ENCODE peak calls at places on chromosome 10, in six cellular contexts. One of them, this sample, is unnamed.

GRCh38 chr10:116684781-116685180 is 57.6 kb downstream of the HSPA12A start:
- DNase-seq in GM12878: no peak
- DNase-seq in HepG2: no peak
- DNase-seq in K562: no peak
- DNase-seq in H1: no peak
- DNase-seq in A549: no peak
- DNase-seq in this sample: no peak

GRCh38 chr10:3095373-3096139 is 28.2 kb downstream of the PFKP start:
- DNase-seq in A549: peak
- DNase-seq in GM12878: peak
- DNase-seq in HepG2: peak
- DNase-seq in H1: no peak
- DNase-seq in K562: peak
- DNase-seq in this sample: no peak

GRCh38 chr10:4840151-4840550 is 14.1 kb downstream of the AKR1E2 start:
- DNase-seq in H1: no peak
- DNase-seq in GM12878: no peak
- DNase-seq in HepG2: no peak
- DNase-seq in A549: no peak
- DNase-seq in K562: no peak
- DNase-seq in this sample: no peak

GRCh38 chr10:119090026-119090808 is 9.6 kb upstream of the EIF3A start:
- DNase-seq in K562: no peak
- DNase-seq in A549: no peak
- DNase-seq in H1: no peak
- DNase-seq in GM12878: no peak
- DNase-seq in HepG2: no peak
- DNase-seq in this sample: no peak

GRCh38 chr10:130928306-130928705 is 383.2 kb downstream of the TCERG1L start:
- DNase-seq in GM12878: no peak
- DNase-seq in H1: no peak
- DNase-seq in K562: no peak
- DNase-seq in HepG2: no peak
- DNase-seq in A549: no peak
- DNase-seq in this sample: no peak

GRCh38 chr10:46515402-46516192 is 40.9 kb downstream of the GPRIN2 start:
- DNase-seq in K562: no peak
- DNase-seq in HepG2: no peak
- DNase-seq in A549: no peak
- DNase-seq in H1: no peak
- DNase-seq in GM12878: no peak
- DNase-seq in this sample: no peak

GRCh38 chr10:113697595-113697994 is 17.9 kb downstream of the CASP7 start:
- DNase-seq in HepG2: no peak
- DNase-seq in H1: no peak
- DNase-seq in GM12878: no peak
- DNase-seq in K562: no peak
- DNase-seq in A549: no peak
- DNase-seq in this sample: no peak

GRCh38 chr10:89114846-89115625 is 92.1 kb downstream of the CH25H start:
- DNase-seq in H1: no peak
- DNase-seq in HepG2: no peak
- DNase-seq in K562: no peak
- DNase-seq in A549: no peak
- DNase-seq in GM12878: no peak
- DNase-seq in this sample: no peak

GRCh38 chr10:132344386-132344785 is 12.4 kb downstream of the LRRC27 start:
- DNase-seq in A549: no peak
- DNase-seq in GM12878: no peak
- DNase-seq in HepG2: no peak
- DNase-seq in H1: no peak
- DNase-seq in K562: no peak
- DNase-seq in this sample: no peak

GRCh38 chr10:7412482-7413251 is 1.8 kb upstream of the SFMBT2 start:
- DNase-seq in HepG2: no peak
- DNase-seq in A549: peak
- DNase-seq in K562: no peak
- DNase-seq in GM12878: no peak
- DNase-seq in H1: no peak
- DNase-seq in this sample: peak

GRCh38 chr10:107803541-107803940 is 639.0 kb upstream of the SORCS1 start:
- DNase-seq in A549: no peak
- DNase-seq in H1: no peak
- DNase-seq in GM12878: no peak
- DNase-seq in K562: no peak
- DNase-seq in HepG2: no peak
- DNase-seq in this sample: no peak

GRCh38 chr10:132423966-132424847 is 27.2 kb downstream of the PWWP2B start:
- DNase-seq in A549: no peak
- DNase-seq in K562: no peak
- DNase-seq in GM12878: no peak
- DNase-seq in HepG2: no peak
- DNase-seq in H1: no peak
- DNase-seq in this sample: peak

GRCh38 chr10:103676058-103676785 is 179.2 kb downstream of the SH3PXD2A start:
- DNase-seq in K562: no peak
- DNase-seq in GM12878: no peak
- DNase-seq in A549: peak
- DNase-seq in H1: no peak
- DNase-seq in HepG2: no peak
- DNase-seq in this sample: no peak

GRCh38 chr10:132880148-132880981 is 62.0 kb downstream of the CFAP46 start:
- DNase-seq in A549: no peak
- DNase-seq in GM12878: no peak
- DNase-seq in K562: no peak
- DNase-seq in HepG2: no peak
- DNase-seq in H1: no peak
- DNase-seq in this sample: no peak

GRCh38 chr10:11147723-11148122 is 130.1 kb downstream of the CELF2 start:
- DNase-seq in GM12878: no peak
- DNase-seq in HepG2: no peak
- DNase-seq in H1: no peak
- DNase-seq in A549: no peak
- DNase-seq in K562: no peak
- DNase-seq in this sample: no peak

GRCh38 chr10:73894245-73894971 is 16.5 kb upstream of the PLAU start:
- DNase-seq in H1: no peak
- DNase-seq in A549: peak
- DNase-seq in HepG2: no peak
- DNase-seq in K562: no peak
- DNase-seq in GM12878: no peak
- DNase-seq in this sample: no peak

GRCh38 chr10:114374141-114374791 is 30.0 kb downstream of the AFAP1L2 start:
- DNase-seq in H1: no peak
- DNase-seq in HepG2: no peak
- DNase-seq in K562: no peak
- DNase-seq in A549: no peak
- DNase-seq in GM12878: no peak
- DNase-seq in this sample: peak

GRCh38 chr10:127151981-127152699 is 44.3 kb downstream of the INSYN2A start:
- DNase-seq in HepG2: peak
- DNase-seq in K562: no peak
- DNase-seq in A549: peak
- DNase-seq in H1: no peak
- DNase-seq in GM12878: no peak
- DNase-seq in this sample: no peak

GRCh38 chr10:132707121-132707775 is 78.7 kb downstream of the NKX6-2 start:
- DNase-seq in H1: no peak
- DNase-seq in K562: no peak
- DNase-seq in A549: no peak
- DNase-seq in GM12878: no peak
- DNase-seq in HepG2: peak
- DNase-seq in this sample: no peak

GRCh38 chr10:42942279-42942932 is 134.5 kb upstream of the RET start:
- DNase-seq in GM12878: no peak
- DNase-seq in K562: no peak
- DNase-seq in A549: no peak
- DNase-seq in HepG2: no peak
- DNase-seq in H1: no peak
- DNase-seq in this sample: no peak

DNA sequence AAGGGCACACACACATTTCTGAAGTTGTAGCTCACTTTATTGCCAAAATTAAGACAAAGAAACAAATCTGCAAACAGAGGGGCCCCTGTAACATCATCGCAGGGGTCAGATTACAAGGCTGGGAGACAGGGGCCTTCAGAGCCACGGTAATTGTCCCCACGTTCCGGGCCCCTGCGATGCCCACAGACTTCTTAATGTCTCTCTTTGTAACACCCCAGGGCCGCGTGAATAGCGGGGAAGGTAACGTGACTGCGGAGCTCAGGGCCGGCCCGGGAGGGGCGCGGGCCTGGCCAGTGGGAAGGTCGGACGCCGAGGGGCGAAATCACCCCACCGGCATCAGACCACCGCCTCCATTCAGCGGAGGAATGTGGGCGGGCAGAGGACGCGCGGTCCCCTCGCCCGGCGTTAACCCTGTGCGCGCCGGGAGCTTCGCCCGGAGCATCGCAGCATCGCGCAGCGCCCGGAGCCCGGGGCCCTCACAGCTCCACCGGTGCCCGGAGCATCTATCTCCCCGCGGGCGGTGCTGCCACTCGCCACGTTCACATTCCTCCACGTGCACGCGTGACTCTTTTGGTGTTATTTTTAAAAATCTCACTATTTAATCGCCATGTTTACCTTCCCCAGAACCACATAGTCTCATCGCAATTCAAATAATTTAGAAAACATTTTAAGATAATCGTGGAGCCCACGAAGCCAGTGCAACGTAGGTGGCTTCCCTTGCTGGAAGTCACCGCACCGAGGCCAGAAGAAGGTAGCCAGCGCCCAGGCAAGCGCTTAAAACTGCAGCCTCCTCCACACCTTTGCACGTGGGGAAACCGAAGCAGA is 22.0 kb downstream of the FGFBP3 start:
- DNase-seq in A549: peak
- DNase-seq in GM12878: no peak
- DNase-seq in HepG2: peak
- DNase-seq in K562: no peak
- DNase-seq in H1: peak
- DNase-seq in this sample: peak
- TF ChIP-seq EP300 in A549: no peak
- TF ChIP-seq EP300 in GM12878: no peak
- TF ChIP-seq EP300 in HepG2: no peak
- TF ChIP-seq EP300 in K562: no peak
- TF ChIP-seq EP300 in H1: peak
- TF ChIP-seq EP300 in this sample: no peak

GRCh38 chr10:13890233-13890616 is 303.5 kb downstream of the PRPF18 start:
- DNase-seq in GM12878: no peak
- DNase-seq in HepG2: no peak
- DNase-seq in K562: no peak
- DNase-seq in A549: no peak
- DNase-seq in H1: no peak
- DNase-seq in this sample: no peak
- H3K4me2 ChIP-seq in GM12878: no peak
- H3K4me2 ChIP-seq in HepG2: no peak
- H3K4me2 ChIP-seq in K562: no peak
- H3K4me2 ChIP-seq in A549: no peak
- H3K4me2 ChIP-seq in H1: peak
- H3K4me2 ChIP-seq in this sample: peak

DNA sequence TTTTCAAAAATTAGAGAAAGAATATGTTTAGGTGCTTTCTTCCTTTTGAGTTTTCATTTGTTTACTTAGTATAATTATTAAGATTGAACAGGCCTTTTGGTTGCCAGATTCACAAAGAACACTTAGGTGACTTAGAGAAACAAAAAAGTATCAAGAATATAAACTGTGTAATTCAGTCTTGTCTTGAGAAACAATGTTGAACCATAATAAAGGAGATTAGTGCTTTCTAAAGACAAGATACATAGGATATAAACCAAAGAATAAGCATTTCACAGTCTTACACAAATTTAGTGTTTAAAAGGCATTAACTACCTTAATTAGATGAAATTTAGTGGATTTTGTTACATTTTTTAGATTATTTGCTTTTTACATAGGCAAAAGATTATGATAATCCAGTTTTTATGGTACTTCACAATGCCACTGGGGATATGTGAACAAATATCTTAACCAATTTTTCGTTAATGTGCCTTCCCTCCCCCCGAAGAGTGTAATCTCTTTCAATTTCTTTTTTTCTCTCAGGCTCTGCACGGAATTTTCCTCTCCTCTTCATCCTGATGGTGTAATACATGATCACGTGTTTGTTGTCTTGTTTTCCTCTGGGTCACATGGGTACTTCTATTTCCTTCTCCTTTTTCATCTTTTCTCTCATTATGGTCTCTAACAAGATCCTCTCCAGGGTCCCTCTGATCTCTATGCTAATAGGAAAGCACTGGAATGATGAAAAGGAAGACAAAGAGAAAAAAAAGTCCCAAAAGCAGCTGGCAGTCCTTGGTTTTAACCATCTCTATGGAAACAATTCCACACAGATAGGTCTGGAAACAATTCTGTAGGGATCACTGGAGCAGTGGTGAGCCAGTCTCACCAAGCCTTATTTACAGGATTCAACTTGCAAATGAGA is 3.7 kb upstream of the HNRNPH3 start:
- DNase-seq in GM12878: no peak
- DNase-seq in HepG2: peak
- DNase-seq in K562: no peak
- DNase-seq in H1: no peak
- DNase-seq in A549: peak
- DNase-seq in this sample: peak
- TF ChIP-seq EP300 in GM12878: no peak
- TF ChIP-seq EP300 in HepG2: no peak
- TF ChIP-seq EP300 in K562: no peak
- TF ChIP-seq EP300 in H1: no peak
- TF ChIP-seq EP300 in A549: no peak
- TF ChIP-seq EP300 in this sample: no peak

GRCh38 chr10:13414137-13414536 is 66.0 kb upstream of the SEPHS1 start:
- DNase-seq in GM12878: no peak
- DNase-seq in HepG2: no peak
- DNase-seq in A549: no peak
- DNase-seq in K562: no peak
- DNase-seq in H1: no peak
- DNase-seq in this sample: no peak

GRCh38 chr10:13417459-13418126 is 69.5 kb upstream of the SEPHS1 start:
- DNase-seq in GM12878: no peak
- DNase-seq in H1: no peak
- DNase-seq in K562: peak
- DNase-seq in A549: no peak
- DNase-seq in HepG2: no peak
- DNase-seq in this sample: no peak

GRCh38 chr10:13414855-13415254 is 66.8 kb upstream of the SEPHS1 start:
- DNase-seq in K562: peak
- DNase-seq in HepG2: peak
- DNase-seq in GM12878: no peak
- DNase-seq in A549: peak
- DNase-seq in H1: no peak
- DNase-seq in this sample: peak

GRCh38 chr10:13412894-13413293 is 64.8 kb upstream of the SEPHS1 start:
- DNase-seq in K562: no peak
- DNase-seq in GM12878: no peak
- DNase-seq in A549: no peak
- DNase-seq in H1: no peak
- DNase-seq in HepG2: no peak
- DNase-seq in this sample: no peak

DNA sequence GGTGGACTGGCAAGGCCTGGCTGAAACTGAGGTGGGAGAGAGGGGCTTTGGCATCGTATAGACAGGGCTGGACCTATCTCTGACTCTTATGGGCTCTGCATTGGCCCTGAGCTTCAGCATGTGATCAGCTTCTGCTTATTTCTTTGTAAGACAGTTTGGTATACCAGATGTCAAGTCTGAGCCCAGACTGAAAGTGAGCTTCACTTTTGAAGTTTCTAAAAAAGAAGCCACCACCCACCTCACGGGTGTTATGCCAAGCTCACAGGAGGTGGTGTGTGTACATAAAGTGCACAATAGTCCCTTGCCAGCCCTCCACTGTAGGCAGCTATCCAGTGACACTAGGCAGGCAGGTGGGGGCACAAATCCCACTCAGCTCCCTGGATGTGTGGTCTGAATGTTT is 68.7 kb upstream of the SEPHS1 start:
- DNase-seq in A549: no peak
- DNase-seq in GM12878: no peak
- DNase-seq in HepG2: no peak
- DNase-seq in K562: no peak
- DNase-seq in H1: no peak
- DNase-seq in this sample: no peak
- H3K4me2 ChIP-seq in A549: no peak
- H3K4me2 ChIP-seq in GM12878: peak
- H3K4me2 ChIP-seq in HepG2: no peak
- H3K4me2 ChIP-seq in K562: peak
- H3K4me2 ChIP-seq in H1: no peak
- H3K4me2 ChIP-seq in this sample: no peak